ENCODE peak calls at places on chromosome 11, in seven cellular contexts. E is AG10803; W is stimulated activated CD8-positive, alpha-beta memory T cell treated with anti-CD3 and anti-CD28 coated beads, Interleukin-15, amount 100 ng/mL, for 24 hours; C is NCI-H1436; H is H54; M is pancreas; S is AG08396. D is an unnamed sample.

GRCh38 chr11:33045551-33046255 is 6.3 kb downstream of the TCP11L1 start:
- DNase-seq in E (peak), W (no peak), M (no peak), C (no peak), S (no peak), H (no peak), D (no peak)

GRCh38 chr11:27839226-27839913 is 139.1 kb upstream of the BDNF start:
- DNase-seq in C (no peak), M (no peak), W (no peak), S (no peak), H (no peak), E (peak), D (peak)

GRCh38 chr11:88709567-88709966 is 356.2 kb downstream of the GRM5 start:
- DNase-seq in S (no peak), M (no peak), W (no peak), H (no peak), E (no peak), C (no peak), D (no peak)

GRCh38 chr11:102733232-102733875 is 8.6 kb upstream of the MMP8 start:
- DNase-seq in H (peak), C (peak), W (no peak), M (peak), S (peak), E (peak), D (peak)

GRCh38 chr11:88484873-88485621 is 147.5 kb upstream of the CTSC start:
- DNase-seq in M (no peak), W (no peak), S (no peak), C (no peak), E (peak), H (no peak), D (no peak)

GRCh38 chr11:101583180-101584128 is at the start of gene TRPC6:
- DNase-seq in S (peak), E (no peak), C (no peak), H (no peak), W (no peak), M (peak), D (peak)

GRCh38 chr11:38788591-38788990 is 2190.6 kb upstream of the RAG2 start:
- DNase-seq in W (no peak), H (no peak), C (no peak), M (no peak), S (no peak), E (no peak), D (no peak)

GRCh38 chr11:101082813-101083212 is 46.8 kb downstream of the PGR start:
- DNase-seq in M (no peak), W (no peak), H (no peak), E (no peak), C (no peak), S (no peak), D (no peak)

GRCh38 chr11:121755191-121755590 is 302.4 kb upstream of the SORL1-AS1 start:
- DNase-seq in M (no peak), H (no peak), W (no peak), C (no peak), S (no peak), E (no peak), D (no peak)

GRCh38 chr11:101907826-101908225 is 7.0 kb upstream of the CEP126 start:
- DNase-seq in M (no peak), S (no peak), E (no peak), C (no peak), W (no peak), H (no peak), D (no peak)

GRCh38 chr11:82754410-82754809 is 20.7 kb upstream of the FAM181B start:
- DNase-seq in S (no peak), H (no peak), C (no peak), M (no peak), W (no peak), E (no peak), D (no peak)

GRCh38 chr11:12139144-12139881 is 28.9 kb downstream of the MICAL2 start:
- DNase-seq in E (peak), C (no peak), H (peak), W (no peak), M (no peak), S (peak), D (no peak)

GRCh38 chr11:64794526-64794925 is 8.5 kb downstream of the MAP4K2 start:
- DNase-seq in M (no peak), E (no peak), C (no peak), S (no peak), W (no peak), H (no peak), D (no peak)

GRCh38 chr11:62127941-62128770 is 4.3 kb downstream of the INCENP start:
- DNase-seq in C (no peak), E (no peak), S (no peak), H (no peak), W (no peak), M (peak), D (no peak)

GRCh38 chr11:57217053-57217452 is 20.0 kb downstream of the APLNR start:
- DNase-seq in E (no peak), S (no peak), H (no peak), M (no peak), C (no peak), W (no peak), D (no peak)

GRCh38 chr11:44638032-44638431 is 72.6 kb downstream of the CD82 start:
- DNase-seq in E (no peak), H (no peak), M (no peak), W (no peak), C (no peak), S (no peak), D (no peak)

GRCh38 chr11:44938066-44938691 is 12.5 kb downstream of the TP53I11 start:
- DNase-seq in H (no peak), C (no peak), M (no peak), E (no peak), S (no peak), W (no peak), D (no peak)

GRCh38 chr11:111514216-111515031 is at the start of gene HOATZ:
- DNase-seq in H (no peak), C (no peak), M (no peak), E (no peak), W (no peak), S (no peak), D (no peak)

GRCh38 chr11:63017306-63017974 is 1.8 kb upstream of the SLC22A8 start:
- DNase-seq in E (no peak), H (peak), C (no peak), M (no peak), W (no peak), S (peak), D (no peak)

GRCh38 chr11:109033627-109034340 is 368.9 kb downstream of the DDX10 start:
- DNase-seq in C (no peak), W (no peak), M (no peak), H (no peak), S (peak), E (peak), D (peak)

GRCh38 chr11:118627566-118627965 is 20.2 kb downstream of the PHLDB1 start:
- DNase-seq in S (no peak), W (no peak), E (no peak), C (no peak), H (no peak), M (no peak), D (no peak)

GRCh38 chr11:14642873-14643696 is 519 bp upstream of the PDE3B start:
- DNase-seq in E (no peak), W (peak), M (peak), S (peak), C (no peak), H (no peak), D (no peak)

GRCh38 chr11:33067294-33067693 is 27.9 kb downstream of the TCP11L1 start:
- DNase-seq in W (no peak), H (no peak), M (no peak), S (no peak), C (no peak), E (no peak), D (no peak)

GRCh38 chr11:10651579-10652361 is 41.8 kb downstream of the IRAG1 start:
- DNase-seq in S (no peak), W (no peak), H (no peak), E (no peak), M (no peak), C (peak), D (no peak)

GRCh38 chr11:72116019-72116755 is 3.7 kb upstream of the ANAPC15 start:
- DNase-seq in M (no peak), S (no peak), E (no peak), C (no peak), W (no peak), H (no peak), D (no peak)

GRCh38 chr11:15569626-15570025 is 454.9 kb downstream of the INSC start:
- DNase-seq in W (no peak), S (no peak), H (no peak), C (no peak), M (no peak), E (no peak), D (no peak)

GRCh38 chr11:115552151-115552550 is 47.9 kb upstream of the CADM1 start:
- DNase-seq in E (no peak), C (no peak), S (no peak), W (no peak), M (no peak), H (no peak), D (no peak)

GRCh38 chr11:133619973-133620372 is 87.7 kb upstream of the OPCML start:
- DNase-seq in E (no peak), C (no peak), H (no peak), S (no peak), W (no peak), M (no peak), D (no peak)

GRCh38 chr11:66809592-66809991 is 33.6 kb upstream of the RCE1 start:
- DNase-seq in M (no peak), C (no peak), H (no peak), E (no peak), W (no peak), S (no peak), D (no peak)

GRCh38 chr11:122258446-122258994 is 142.5 kb upstream of the BLID start:
- DNase-seq in M (no peak), E (no peak), C (no peak), W (no peak), S (no peak), H (no peak), D (no peak)

GRCh38 chr11:69588270-69588669 is 52.7 kb upstream of the CCND1 start:
- DNase-seq in H (peak), C (no peak), S (peak), M (no peak), E (peak), W (no peak), D (peak)

GRCh38 chr11:67352546-67353316 is 615 bp downstream of the POLD4 start:
- DNase-seq in S (peak), C (no peak), W (no peak), E (peak), H (no peak), M (no peak), D (no peak)

GRCh38 chr11:134907636-134908035 is 495.6 kb upstream of the B3GAT1 start:
- DNase-seq in E (no peak), W (no peak), S (no peak), M (no peak), H (no peak), C (no peak), D (no peak)

GRCh38 chr11:14500181-14500651 is 605 bp upstream of the COPB1 start:
- DNase-seq in S (peak), W (no peak), E (peak), H (peak), C (peak), M (peak), D (no peak)